ENCODE peak calls at places on chromosomes 13 and 19, in four cellular contexts. One of them, this sample, is unnamed.

GRCh38 chr13:93476175-93476574 is 249.6 kb downstream of the GPC6 start:
- DNase-seq in breast epithelium: no peak
- DNase-seq in ascending aorta: no peak
- DNase-seq in right cardiac atrium: no peak
- DNase-seq in this sample: no peak

GRCh38 chr13:65300220-65300619 is 1929.9 kb downstream of the PCDH9 start:
- DNase-seq in breast epithelium: no peak
- DNase-seq in ascending aorta: no peak
- DNase-seq in right cardiac atrium: no peak
- DNase-seq in this sample: no peak

GRCh38 chr13:105334211-105334610 is 1201.3 kb downstream of the EFNB2 start:
- DNase-seq in breast epithelium: no peak
- DNase-seq in ascending aorta: peak; percentile 66
- DNase-seq in right cardiac atrium: no peak
- DNase-seq in this sample: no peak

GRCh38 chr19:5025027-5025426 is 56.1 kb downstream of the KDM4B start:
- DNase-seq in breast epithelium: no peak
- DNase-seq in ascending aorta: no peak
- DNase-seq in right cardiac atrium: no peak
- DNase-seq in this sample: no peak

GRCh38 chr19:51365211-51366049 is 758 bp downstream of the ETFB start:
- DNase-seq in breast epithelium: no peak
- DNase-seq in ascending aorta: peak; percentile 74
- DNase-seq in right cardiac atrium: no peak
- DNase-seq in this sample: no peak

GRCh38 chr13:99987180-99988047 is 5.8 kb downstream of the ZIC2 start:
- DNase-seq in breast epithelium: no peak
- DNase-seq in ascending aorta: no peak
- DNase-seq in right cardiac atrium: no peak
- DNase-seq in this sample: no peak

GRCh38 chr13:109768616-109769015 is 17.8 kb downstream of the IRS2 start:
- DNase-seq in breast epithelium: no peak
- DNase-seq in ascending aorta: no peak
- DNase-seq in right cardiac atrium: no peak
- DNase-seq in this sample: no peak

GRCh38 chr19:19461671-19462622 is 53.4 kb downstream of the TSSK6 start:
- DNase-seq in breast epithelium: no peak
- DNase-seq in ascending aorta: peak; percentile 79
- DNase-seq in right cardiac atrium: peak; percentile 92
- DNase-seq in this sample: no peak

GRCh38 chr19:3369337-3370213 is 3.2 kb downstream of the NFIC start:
- DNase-seq in breast epithelium: no peak
- DNase-seq in ascending aorta: peak; percentile 92
- DNase-seq in right cardiac atrium: peak; percentile 85
- DNase-seq in this sample: peak; percentile 22

GRCh38 chr19:30557212-30557611 is 185.0 kb downstream of the ZNF536 start:
- DNase-seq in breast epithelium: no peak
- DNase-seq in ascending aorta: no peak
- DNase-seq in right cardiac atrium: no peak
- DNase-seq in this sample: no peak

GRCh38 chr19:55902080-55902751 is 29.9 kb downstream of the NLRP13 start:
- DNase-seq in breast epithelium: no peak
- DNase-seq in ascending aorta: no peak
- DNase-seq in right cardiac atrium: no peak
- DNase-seq in this sample: no peak

GRCh38 chr13:96652506-96652905 is 341.8 kb downstream of the OXGR1 start:
- DNase-seq in breast epithelium: no peak
- DNase-seq in ascending aorta: no peak
- DNase-seq in right cardiac atrium: no peak
- DNase-seq in this sample: no peak

GRCh38 chr19:17394891-17395415 is 957 bp upstream of the CCDC194 start:
- DNase-seq in breast epithelium: no peak
- DNase-seq in ascending aorta: no peak
- DNase-seq in right cardiac atrium: peak; percentile 88
- DNase-seq in this sample: no peak

GRCh38 chr19:55175117-55175867 is 4.8 kb downstream of the SYT5 start:
- DNase-seq in breast epithelium: no peak
- DNase-seq in ascending aorta: no peak
- DNase-seq in right cardiac atrium: no peak
- DNase-seq in this sample: no peak

GRCh38 chr19:46654621-46655152 is 6.3 kb downstream of the DACT3 start:
- DNase-seq in breast epithelium: no peak
- DNase-seq in ascending aorta: peak; percentile 80
- DNase-seq in right cardiac atrium: peak; percentile 86
- DNase-seq in this sample: peak; percentile 68

GRCh38 chr13:91347996-91348905 is 764 bp downstream of the MIR17HG start:
- DNase-seq in breast epithelium: peak; percentile 53
- DNase-seq in ascending aorta: peak; percentile 70
- DNase-seq in right cardiac atrium: peak; percentile 76
- DNase-seq in this sample: peak; percentile 61

GRCh38 chr19:21147540-21147939 is 5.7 kb downstream of the ZNF431 start:
- DNase-seq in breast epithelium: no peak
- DNase-seq in ascending aorta: no peak
- DNase-seq in right cardiac atrium: no peak
- DNase-seq in this sample: no peak

GRCh38 chr19:42989851-42990250 is 36.4 kb downstream of the PSG11 start:
- DNase-seq in breast epithelium: no peak
- DNase-seq in ascending aorta: no peak
- DNase-seq in right cardiac atrium: no peak
- DNase-seq in this sample: no peak

GRCh38 chr13:44470623-44471562 is 97.3 kb downstream of the SERP2 start:
- DNase-seq in breast epithelium: no peak
- DNase-seq in ascending aorta: no peak
- DNase-seq in right cardiac atrium: no peak
- DNase-seq in this sample: no peak

GRCh38 chr13:23850134-23850533 is 39.1 kb downstream of the MIPEP start:
- DNase-seq in breast epithelium: no peak
- DNase-seq in ascending aorta: no peak
- DNase-seq in right cardiac atrium: no peak
- DNase-seq in this sample: no peak

GRCh38 chr13:31767175-31767900 is 28.0 kb downstream of the RXFP2 start:
- DNase-seq in breast epithelium: no peak
- DNase-seq in ascending aorta: peak; percentile 69
- DNase-seq in right cardiac atrium: no peak
- DNase-seq in this sample: no peak

GRCh38 chr19:33796164-33797100 is at the start of gene KCTD15:
- DNase-seq in breast epithelium: no peak
- DNase-seq in ascending aorta: no peak
- DNase-seq in right cardiac atrium: peak; percentile 81
- DNase-seq in this sample: no peak

GRCh38 chr13:79457948-79458347 is 23.0 kb upstream of the NDFIP2 start:
- DNase-seq in breast epithelium: no peak
- DNase-seq in ascending aorta: no peak
- DNase-seq in right cardiac atrium: no peak
- DNase-seq in this sample: no peak

GRCh38 chr19:7619671-7620441 is 9.5 kb downstream of the XAB2 start:
- DNase-seq in breast epithelium: peak; percentile 89
- DNase-seq in ascending aorta: no peak
- DNase-seq in right cardiac atrium: peak; percentile 68
- DNase-seq in this sample: no peak

GRCh38 chr13:60211548-60211947 is 47.8 kb upstream of the DIAPH3 start:
- DNase-seq in breast epithelium: no peak
- DNase-seq in ascending aorta: no peak
- DNase-seq in right cardiac atrium: no peak
- DNase-seq in this sample: no peak

DNA sequence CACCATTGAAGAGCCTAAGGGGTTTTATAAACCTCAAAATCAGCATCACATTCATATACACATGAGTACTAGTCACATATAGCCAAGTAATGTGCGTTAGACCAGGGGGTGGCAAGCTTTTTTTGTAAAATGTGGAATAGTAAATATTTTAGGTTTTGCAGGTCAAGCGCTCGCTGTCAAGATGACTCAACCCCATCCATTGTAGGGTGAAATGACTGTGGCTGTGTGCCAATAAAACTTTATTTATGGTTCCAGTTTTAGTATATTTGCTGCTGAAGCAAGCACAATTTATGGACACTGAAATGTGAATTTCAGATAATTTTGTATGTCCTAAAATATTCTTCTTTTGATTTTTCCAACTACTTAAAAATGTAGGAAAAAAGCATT is 21.6 kb downstream of the RFX2 start:
- DNase-seq in breast epithelium: no peak
- DNase-seq in ascending aorta: no peak
- DNase-seq in right cardiac atrium: no peak
- DNase-seq in this sample: no peak
- H3K27ac ChIP-seq in breast epithelium: peak overlapping the region; percentile 84
- H3K27ac ChIP-seq in ascending aorta: peak overlapping the region; percentile 88
- H3K27ac ChIP-seq in right cardiac atrium: no peak overlapping the region
- H3K27ac ChIP-seq in this sample: no peak overlapping the region

DNA sequence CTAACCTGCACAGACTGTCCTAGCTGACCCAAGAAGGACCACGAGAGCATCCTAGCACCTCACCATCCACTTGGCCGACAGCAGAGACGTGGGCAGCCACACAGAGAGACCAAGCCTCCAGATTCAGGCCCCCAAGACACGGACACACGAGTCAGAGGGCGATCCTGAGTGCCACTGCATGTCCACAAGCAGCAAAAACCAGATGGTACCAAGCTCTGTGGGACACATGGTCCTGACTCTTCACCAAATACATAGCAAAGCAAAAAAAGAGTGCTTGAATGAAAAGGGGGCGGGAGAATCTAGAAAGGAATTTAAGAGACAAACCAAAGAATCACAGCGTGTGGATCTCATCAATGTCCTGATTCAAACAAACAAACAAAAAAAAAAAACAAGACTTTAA is 45.2 kb downstream of the MLLT1 start:
- DNase-seq in breast epithelium: no peak
- DNase-seq in ascending aorta: no peak
- DNase-seq in right cardiac atrium: no peak
- DNase-seq in this sample: no peak
- H3K27ac ChIP-seq in breast epithelium: peak overlapping the region; percentile 85
- H3K27ac ChIP-seq in ascending aorta: no peak overlapping the region
- H3K27ac ChIP-seq in right cardiac atrium: peak overlapping the region; percentile 81
- H3K27ac ChIP-seq in this sample: peak overlapping the region; percentile 11

GRCh38 chr19:1440418-1440801 is 2.2 kb downstream of the RPS15 start:
- DNase-seq in breast epithelium: no peak
- DNase-seq in ascending aorta: no peak
- DNase-seq in right cardiac atrium: no peak
- DNase-seq in this sample: no peak

GRCh38 chr19:1441677-1442438 is 3.7 kb downstream of the RPS15 start:
- DNase-seq in breast epithelium: no peak
- DNase-seq in ascending aorta: no peak
- DNase-seq in right cardiac atrium: peak; percentile 58
- DNase-seq in this sample: no peak

GRCh38 chr19:1438035-1438932 is at the start of gene RPS15:
- DNase-seq in breast epithelium: peak; percentile 97
- DNase-seq in ascending aorta: peak; percentile 95
- DNase-seq in right cardiac atrium: peak; percentile 98
- DNase-seq in this sample: peak; percentile 82

GRCh38 chr19:1438933-1439358 is 750 bp downstream of the RPS15 start:
- DNase-seq in breast epithelium: no peak
- DNase-seq in ascending aorta: no peak
- DNase-seq in right cardiac atrium: no peak
- DNase-seq in this sample: no peak

GRCh38 chr19:1441022-1441426 is 2.8 kb downstream of the RPS15 start:
- DNase-seq in breast epithelium: no peak
- DNase-seq in ascending aorta: no peak
- DNase-seq in right cardiac atrium: no peak
- DNase-seq in this sample: no peak
- H3K27ac ChIP-seq in breast epithelium: no peak overlapping the region
- H3K27ac ChIP-seq in ascending aorta: no peak overlapping the region
- H3K27ac ChIP-seq in right cardiac atrium: no peak overlapping the region
- H3K27ac ChIP-seq in this sample: no peak overlapping the region

GRCh38 chr19:954672-955494 is 29.0 kb downstream of the ARID3A start:
- DNase-seq in breast epithelium: no peak
- DNase-seq in ascending aorta: no peak
- DNase-seq in right cardiac atrium: no peak
- DNase-seq in this sample: no peak

GRCh38 chr19:954272-954671 is 28.4 kb downstream of the ARID3A start:
- DNase-seq in breast epithelium: no peak
- DNase-seq in ascending aorta: no peak
- DNase-seq in right cardiac atrium: no peak
- DNase-seq in this sample: no peak

GRCh38 chr19:958967-959685 is 25.0 kb upstream of the WDR18 start:
- DNase-seq in breast epithelium: no peak
- DNase-seq in ascending aorta: no peak
- DNase-seq in right cardiac atrium: no peak
- DNase-seq in this sample: no peak

GRCh38 chr19:955803-956746 is 28.1 kb upstream of the WDR18 start:
- DNase-seq in breast epithelium: no peak
- DNase-seq in ascending aorta: no peak
- DNase-seq in right cardiac atrium: no peak
- DNase-seq in this sample: no peak

GRCh38 chr19:956747-957451 is 27.2 kb upstream of the WDR18 start:
- DNase-seq in breast epithelium: no peak
- DNase-seq in ascending aorta: no peak
- DNase-seq in right cardiac atrium: no peak
- DNase-seq in this sample: no peak
- H3K27ac ChIP-seq in breast epithelium: no peak overlapping the region
- H3K27ac ChIP-seq in ascending aorta: no peak overlapping the region
- H3K27ac ChIP-seq in right cardiac atrium: no peak overlapping the region
- H3K27ac ChIP-seq in this sample: no peak overlapping the region

DNA sequence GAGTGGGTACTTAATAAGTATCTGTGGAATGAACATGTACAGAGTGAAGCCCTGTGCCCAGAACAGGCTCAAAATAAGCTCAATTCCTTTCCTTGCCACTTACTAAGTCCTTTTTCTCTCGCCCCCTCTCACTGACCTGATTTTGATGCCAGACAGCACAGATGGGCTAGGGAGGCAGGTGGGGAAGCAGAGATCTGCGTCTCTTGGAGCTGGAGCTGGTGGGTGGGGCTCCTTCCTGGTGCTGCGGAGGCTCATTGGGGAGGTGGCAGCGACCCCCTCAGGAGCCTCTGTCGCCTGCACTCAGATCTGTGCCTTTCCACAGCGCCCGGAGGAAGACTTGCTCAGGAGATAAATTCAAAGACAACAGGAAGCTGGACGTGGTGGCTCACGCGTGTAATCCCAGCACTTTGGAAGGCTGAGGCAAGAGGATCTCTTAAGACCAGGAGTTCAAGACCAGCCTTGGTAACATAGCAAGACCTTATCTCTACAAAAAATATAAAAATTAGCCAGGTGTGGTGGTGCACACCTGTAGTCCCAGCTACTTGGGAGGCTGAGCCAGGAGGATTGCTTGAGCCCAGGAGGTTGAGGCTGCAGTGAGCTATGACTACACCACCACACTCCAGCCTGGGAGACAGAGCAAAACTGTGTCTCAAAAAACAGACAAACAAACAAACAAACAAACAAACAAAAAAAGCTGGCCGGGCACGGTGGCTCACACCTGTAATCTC is 14.6 kb downstream of the AKT2 start:
- DNase-seq in breast epithelium: no peak
- DNase-seq in ascending aorta: no peak
- DNase-seq in right cardiac atrium: no peak
- DNase-seq in this sample: peak; percentile 23
- H3K27ac ChIP-seq in breast epithelium: no peak overlapping the region
- H3K27ac ChIP-seq in ascending aorta: no peak overlapping the region
- H3K27ac ChIP-seq in right cardiac atrium: no peak overlapping the region
- H3K27ac ChIP-seq in this sample: no peak overlapping the region

GRCh38 chr13:104105418-104106355 is 1039.5 kb upstream of the SLC10A2 start:
- DNase-seq in breast epithelium: no peak
- DNase-seq in ascending aorta: no peak
- DNase-seq in right cardiac atrium: no peak
- DNase-seq in this sample: no peak

GRCh38 chr13:104111031-104111430 is 1044.8 kb upstream of the SLC10A2 start:
- DNase-seq in breast epithelium: no peak
- DNase-seq in ascending aorta: no peak
- DNase-seq in right cardiac atrium: no peak
- DNase-seq in this sample: no peak

GRCh38 chr13:104106705-104107393 is 1040.6 kb upstream of the SLC10A2 start:
- DNase-seq in breast epithelium: no peak
- DNase-seq in ascending aorta: no peak
- DNase-seq in right cardiac atrium: no peak
- DNase-seq in this sample: no peak
- H3K27ac ChIP-seq in breast epithelium: peak overlapping the region; percentile 60
- H3K27ac ChIP-seq in ascending aorta: no peak overlapping the region
- H3K27ac ChIP-seq in right cardiac atrium: no peak overlapping the region
- H3K27ac ChIP-seq in this sample: no peak overlapping the region